ENCODE peak calls at places on chromosomes 1 and 21, in four cellular contexts. One of them, this sample, is unnamed.

GRCh38 chr1:40423264-40423642 is 27.0 kb upstream of the ZFP69B start:
- DNase-seq in breast epithelium: no peak
- DNase-seq in Panc1: no peak
- DNase-seq in hepatocyte: no peak
- DNase-seq in this sample: no peak

GRCh38 chr1:178573330-178573729 is 60.4 kb downstream of the TEX35 start:
- DNase-seq in breast epithelium: no peak
- DNase-seq in Panc1: no peak
- DNase-seq in hepatocyte: no peak
- DNase-seq in this sample: no peak

GRCh38 chr1:2563205-2563604 is 7.0 kb downstream of the TNFRSF14 start:
- DNase-seq in breast epithelium: no peak
- DNase-seq in Panc1: no peak
- DNase-seq in hepatocyte: no peak
- DNase-seq in this sample: no peak

GRCh38 chr1:93979718-93980319 is 70.6 kb upstream of the GCLM start:
- DNase-seq in breast epithelium: peak
- DNase-seq in Panc1: no peak
- DNase-seq in hepatocyte: peak
- DNase-seq in this sample: no peak

GRCh38 chr1:8303141-8303540 is 14.8 kb upstream of the SLC45A1 start:
- DNase-seq in breast epithelium: no peak
- DNase-seq in Panc1: no peak
- DNase-seq in hepatocyte: no peak
- DNase-seq in this sample: no peak

GRCh38 chr1:45864765-45865164 is 61.4 kb downstream of the MAST2 start:
- DNase-seq in breast epithelium: no peak
- DNase-seq in Panc1: no peak
- DNase-seq in hepatocyte: no peak
- DNase-seq in this sample: no peak

GRCh38 chr1:53411541-53412152 is 47.6 kb upstream of the DMRTB1 start:
- DNase-seq in breast epithelium: no peak
- DNase-seq in Panc1: no peak
- DNase-seq in hepatocyte: no peak
- DNase-seq in this sample: no peak

GRCh38 chr1:189769448-189769847 is 708.2 kb downstream of the BRINP3 start:
- DNase-seq in breast epithelium: no peak
- DNase-seq in Panc1: no peak
- DNase-seq in hepatocyte: no peak
- DNase-seq in this sample: no peak

GRCh38 chr1:56864430-56864829 is 9.8 kb downstream of the C8A start:
- DNase-seq in breast epithelium: no peak
- DNase-seq in Panc1: no peak
- DNase-seq in hepatocyte: no peak
- DNase-seq in this sample: no peak

GRCh38 chr1:115544131-115544530 is 97.6 kb upstream of the VANGL1 start:
- DNase-seq in breast epithelium: no peak
- DNase-seq in Panc1: no peak
- DNase-seq in hepatocyte: no peak
- DNase-seq in this sample: no peak

GRCh38 chr1:208165659-208166058 is 78.5 kb downstream of the PLXNA2 start:
- DNase-seq in breast epithelium: peak
- DNase-seq in Panc1: no peak
- DNase-seq in hepatocyte: no peak
- DNase-seq in this sample: no peak

GRCh38 chr1:164787834-164788231 is 228.8 kb downstream of the PBX1 start:
- DNase-seq in breast epithelium: no peak
- DNase-seq in Panc1: no peak
- DNase-seq in hepatocyte: no peak
- DNase-seq in this sample: peak

GRCh38 chr1:4309676-4310320 is 344.6 kb upstream of the AJAP1 start:
- DNase-seq in breast epithelium: no peak
- DNase-seq in Panc1: no peak
- DNase-seq in hepatocyte: no peak
- DNase-seq in this sample: no peak

GRCh38 chr1:109483658-109484518 is at the start of gene ATXN7L2:
- DNase-seq in breast epithelium: peak
- DNase-seq in Panc1: peak
- DNase-seq in hepatocyte: peak
- DNase-seq in this sample: peak

GRCh38 chr1:233343262-233343661 is 15.7 kb downstream of the MAP3K21 start:
- DNase-seq in breast epithelium: no peak
- DNase-seq in Panc1: no peak
- DNase-seq in hepatocyte: no peak
- DNase-seq in this sample: no peak

GRCh38 chr21:22314963-22315362 is 1316.8 kb downstream of the NCAM2 start:
- DNase-seq in breast epithelium: no peak
- DNase-seq in Panc1: no peak
- DNase-seq in hepatocyte: no peak
- DNase-seq in this sample: no peak

GRCh38 chr1:52139817-52140540 is 1.9 kb upstream of the ZFYVE9 start:
- DNase-seq in breast epithelium: no peak
- DNase-seq in Panc1: peak
- DNase-seq in hepatocyte: peak
- DNase-seq in this sample: peak

GRCh38 chr1:224411766-224412165 is 22.8 kb downstream of the WDR26 start:
- DNase-seq in breast epithelium: no peak
- DNase-seq in Panc1: no peak
- DNase-seq in hepatocyte: no peak
- DNase-seq in this sample: no peak

GRCh38 chr1:206706298-206706791 is 21.6 kb downstream of the MAPKAPK2 start:
- DNase-seq in breast epithelium: no peak
- DNase-seq in Panc1: no peak
- DNase-seq in hepatocyte: peak
- DNase-seq in this sample: no peak

GRCh38 chr1:160451859-160452232 is 51.5 kb downstream of the VANGL2 start:
- DNase-seq in breast epithelium: no peak
- DNase-seq in Panc1: no peak
- DNase-seq in hepatocyte: no peak
- DNase-seq in this sample: no peak

GRCh38 chr1:160451119-160451858 is 50.9 kb downstream of the VANGL2 start:
- DNase-seq in breast epithelium: no peak
- DNase-seq in Panc1: no peak
- DNase-seq in hepatocyte: no peak
- DNase-seq in this sample: no peak

GRCh38 chr1:160454371-160455152 is 54.2 kb downstream of the VANGL2 start:
- DNase-seq in breast epithelium: no peak
- DNase-seq in Panc1: no peak
- DNase-seq in hepatocyte: no peak
- DNase-seq in this sample: no peak

GRCh38 chr1:160453443-160453842 is 53.1 kb downstream of the VANGL2 start:
- DNase-seq in breast epithelium: no peak
- DNase-seq in Panc1: no peak
- DNase-seq in hepatocyte: no peak
- DNase-seq in this sample: no peak

GRCh38 chr1:160455153-160455517 is 54.8 kb downstream of the VANGL2 start:
- DNase-seq in breast epithelium: no peak
- DNase-seq in Panc1: no peak
- DNase-seq in hepatocyte: no peak
- DNase-seq in this sample: no peak
- H3K27ac ChIP-seq in breast epithelium: no peak
- H3K27ac ChIP-seq in Panc1: no peak
- H3K27ac ChIP-seq in hepatocyte: no peak
- H3K27ac ChIP-seq in this sample: no peak

GRCh38 chr1:152917794-152918193 is 9.4 kb downstream of the IVL start:
- DNase-seq in breast epithelium: no peak
- DNase-seq in Panc1: no peak
- DNase-seq in hepatocyte: no peak
- DNase-seq in this sample: no peak
- TF ChIP-seq CTCF in breast epithelium: no peak
- TF ChIP-seq CTCF in Panc1: peak
- TF ChIP-seq CTCF in hepatocyte: no peak
- TF ChIP-seq CTCF in this sample: peak

DNA sequence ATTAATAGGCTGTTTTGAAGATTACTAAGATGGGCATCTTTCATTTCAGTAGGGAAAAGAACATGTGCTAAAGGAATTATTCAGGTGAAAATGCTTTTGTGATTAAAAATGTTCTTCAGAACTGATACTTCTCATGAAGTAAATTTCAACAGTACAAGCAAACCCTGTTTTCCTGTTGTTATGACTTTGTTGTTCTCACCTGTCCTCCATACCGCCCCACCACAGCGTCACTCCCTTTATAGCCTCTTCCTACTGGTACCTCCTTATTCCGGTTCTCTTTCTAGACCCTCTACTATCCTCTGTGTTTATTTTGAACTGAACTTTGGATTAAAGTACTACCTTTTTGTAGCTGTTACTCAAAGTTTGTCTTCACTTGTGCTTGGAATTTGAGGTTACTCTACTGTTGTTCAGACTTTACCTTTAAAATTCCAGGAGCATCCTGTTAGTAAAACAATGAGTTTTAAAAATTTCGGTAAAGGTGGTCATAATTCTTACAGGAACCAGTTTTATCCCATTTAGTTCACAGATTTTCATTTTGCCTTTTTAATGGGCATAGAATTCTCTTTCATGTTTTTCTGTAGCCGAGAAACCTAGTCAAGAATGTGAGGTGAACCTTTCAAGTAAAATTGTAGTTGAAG is 10.9 kb downstream of the CNST start:
- DNase-seq in breast epithelium: no peak
- DNase-seq in Panc1: no peak
- DNase-seq in hepatocyte: no peak
- DNase-seq in this sample: no peak
- H3K27ac ChIP-seq in breast epithelium: no peak
- H3K27ac ChIP-seq in Panc1: no peak
- H3K27ac ChIP-seq in hepatocyte: no peak
- H3K27ac ChIP-seq in this sample: no peak

DNA sequence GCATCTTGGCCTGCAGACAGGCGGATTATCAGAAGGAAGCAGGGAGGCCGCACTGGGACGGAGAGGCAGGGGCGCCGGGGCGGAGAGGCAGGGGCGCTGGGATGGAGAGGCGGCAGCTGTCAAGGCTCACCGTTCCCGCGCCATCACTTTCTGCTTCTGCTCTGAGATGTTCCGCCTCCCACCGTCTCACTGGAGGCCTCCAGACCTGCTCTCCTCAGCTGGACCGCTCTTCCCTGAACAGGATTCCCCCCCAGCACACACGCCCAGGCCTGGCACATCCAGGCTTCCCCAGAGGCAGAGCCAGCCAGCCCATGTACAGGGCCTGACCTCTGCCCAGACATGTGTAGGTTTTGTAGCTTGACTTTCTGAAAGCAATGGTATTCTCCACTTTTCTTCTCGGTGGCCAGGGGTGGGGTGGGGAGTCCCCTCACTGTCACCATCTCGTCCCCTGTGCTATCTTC is 84.1 kb downstream of the RIPK4 start:
- DNase-seq in breast epithelium: no peak
- DNase-seq in Panc1: no peak
- DNase-seq in hepatocyte: no peak
- DNase-seq in this sample: no peak
- TF ChIP-seq CTCF in breast epithelium: no peak
- TF ChIP-seq CTCF in Panc1: no peak
- TF ChIP-seq CTCF in hepatocyte: no peak
- TF ChIP-seq CTCF in this sample: no peak

GRCh38 chr1:112461200-112461871 is 47.4 kb upstream of the WNT2B start:
- DNase-seq in breast epithelium: no peak
- DNase-seq in Panc1: no peak
- DNase-seq in hepatocyte: no peak
- DNase-seq in this sample: no peak
- H3K27ac ChIP-seq in breast epithelium: peak
- H3K27ac ChIP-seq in Panc1: no peak
- H3K27ac ChIP-seq in hepatocyte: peak
- H3K27ac ChIP-seq in this sample: no peak

DNA sequence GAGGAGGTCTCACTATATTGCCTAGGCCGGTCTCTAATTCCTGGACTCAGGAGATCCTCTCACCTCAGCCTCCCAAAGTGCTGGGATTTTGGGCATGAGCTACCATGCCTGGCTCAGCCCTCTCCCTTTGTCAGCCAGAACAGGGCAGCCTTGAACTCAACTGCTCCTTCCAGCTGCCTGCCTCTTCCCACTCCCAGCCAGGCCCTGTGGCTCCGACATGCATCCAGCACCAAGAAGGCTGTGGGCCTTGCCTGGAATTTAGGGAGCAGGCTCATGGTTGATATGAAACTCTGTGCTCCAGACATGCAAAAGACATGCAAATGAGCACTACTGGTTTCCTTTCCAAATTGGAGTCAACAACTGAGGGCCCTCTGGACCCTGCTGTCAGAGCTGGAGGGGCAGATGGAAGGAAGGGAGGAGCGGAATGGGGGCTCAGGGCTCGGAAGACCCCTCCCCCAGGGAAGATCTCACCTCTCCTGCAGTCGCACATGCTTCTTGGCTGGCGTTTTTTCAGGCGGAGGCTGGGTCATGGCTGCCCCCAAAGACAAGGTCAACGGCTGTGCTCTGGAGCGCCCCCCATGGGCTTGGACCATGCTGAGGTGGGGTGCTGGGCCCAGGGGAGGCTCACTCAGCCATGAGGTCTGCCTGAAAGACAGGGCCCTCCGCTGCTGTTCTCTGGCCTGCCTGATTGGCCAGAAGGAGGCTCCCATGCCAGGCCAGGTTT is 1.4 kb downstream of the PTPN7 start:
- DNase-seq in breast epithelium: no peak
- DNase-seq in Panc1: no peak
- DNase-seq in hepatocyte: no peak
- DNase-seq in this sample: no peak
- TF ChIP-seq CTCF in breast epithelium: no peak
- TF ChIP-seq CTCF in Panc1: no peak
- TF ChIP-seq CTCF in hepatocyte: no peak
- TF ChIP-seq CTCF in this sample: no peak

DNA sequence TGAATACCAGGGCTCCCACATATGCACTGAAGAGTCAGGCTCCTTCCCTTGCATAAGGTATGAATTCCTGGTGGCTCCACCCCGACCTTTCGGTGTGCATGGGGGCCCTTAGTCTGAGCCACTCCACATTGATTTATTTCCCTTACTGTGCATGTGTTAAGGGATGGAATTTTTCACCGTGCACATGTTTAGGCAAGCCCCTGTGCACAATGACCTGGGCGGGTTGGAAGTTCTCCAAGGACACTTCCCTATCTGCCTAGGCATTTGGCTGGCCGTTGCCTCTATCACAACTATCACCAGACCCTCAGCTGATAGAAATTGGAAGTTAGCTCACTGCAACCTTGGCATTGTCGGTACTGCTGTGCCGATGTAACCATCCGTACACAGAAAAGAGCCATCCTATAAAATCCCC is 9.7 kb downstream of the S100A6 start:
- DNase-seq in breast epithelium: no peak
- DNase-seq in Panc1: no peak
- DNase-seq in hepatocyte: no peak
- DNase-seq in this sample: peak
- H3K27ac ChIP-seq in breast epithelium: peak
- H3K27ac ChIP-seq in Panc1: peak
- H3K27ac ChIP-seq in hepatocyte: no peak
- H3K27ac ChIP-seq in this sample: peak

GRCh38 chr1:237220243-237220642 is 178.3 kb downstream of the RYR2 start:
- DNase-seq in breast epithelium: no peak
- DNase-seq in Panc1: no peak
- DNase-seq in hepatocyte: no peak
- DNase-seq in this sample: no peak
- TF ChIP-seq CTCF in breast epithelium: no peak
- TF ChIP-seq CTCF in Panc1: no peak
- TF ChIP-seq CTCF in hepatocyte: no peak
- TF ChIP-seq CTCF in this sample: no peak

This sample was measured in RWPE1.